ENCODE peak calls at places on chromosomes 11 and 22, in six cellular contexts. I is uterus; E is CD8-positive, alpha-beta memory T cell; H is GM20000; X is stimulated activated CD4-positive, alpha-beta T cell treated with anti-CD3 and anti-CD28 coated beads, Interleukin-4, amount 100 ng/mL, for 1 hour; C is MV-4-11. T is an unnamed sample.

GRCh38 chr11:132119573-132119972 is 749.2 kb downstream of the NTM start:
- DNase-seq in E (no peak), C (no peak), I (no peak), X (no peak), H (no peak), T (no peak)

GRCh38 chr22:45832959-45833580 is 143.9 kb downstream of the WNT7B start:
- DNase-seq in C (no peak), E (no peak), H (no peak), X (no peak), I (no peak), T (no peak)

GRCh38 chr11:65571940-65572339 is 398 bp upstream of the FAM89B start:
- DNase-seq in I (no peak), E (no peak), H (no peak), X (no peak), C (peak; percentile 39), T (no peak)

GRCh38 chr11:36196476-36197099 is 92.6 kb downstream of the COMMD9 start:
- DNase-seq in I (no peak), X (no peak), E (no peak), H (no peak), C (no peak), T (no peak)

GRCh38 chr11:69718147-69718546 is 14.3 kb upstream of the FGF19 start:
- DNase-seq in X (no peak), H (peak; percentile 67), E (no peak), C (peak; percentile 32), I (no peak), T (no peak)

GRCh38 chr11:8650401-8650990 is 32.0 kb downstream of the TRIM66 start:
- DNase-seq in I (no peak), E (no peak), H (no peak), X (no peak), C (no peak), T (no peak)

GRCh38 chr22:50256258-50256862 is 5.1 kb downstream of the MAPK12 start:
- DNase-seq in E (no peak), H (no peak), C (no peak), I (no peak), X (no peak), T (no peak)

GRCh38 chr11:128506384-128506783 is 81.0 kb downstream of the ETS1 start:
- DNase-seq in H (no peak), E (no peak), X (no peak), C (no peak), I (no peak), T (no peak)

GRCh38 chr22:17097701-17098100 is 12.9 kb downstream of the IL17RA start:
- DNase-seq in X (no peak), C (no peak), H (no peak), I (no peak), E (no peak), T (no peak)

GRCh38 chr11:19432370-19433163 is 191.8 kb upstream of the E2F8 start:
- DNase-seq in X (no peak), C (no peak), H (peak; percentile 32), I (no peak), E (no peak), T (no peak)

GRCh38 chr22:31269892-31270574 is 22.3 kb downstream of the PIK3IP1 start:
- DNase-seq in I (no peak), C (no peak), X (no peak), H (no peak), E (no peak), T (no peak)

GRCh38 chr22:20509344-20510047 is 2.1 kb downstream of the MED15 start:
- DNase-seq in C (peak; percentile 94), X (peak; percentile 60), E (peak; percentile 54), I (peak; percentile 66), H (peak; percentile 48), T (peak; percentile 40)

GRCh38 chr11:125236072-125236825 is 71.7 kb downstream of the PKNOX2 start:
- DNase-seq in X (no peak), I (no peak), C (no peak), E (no peak), H (no peak), T (no peak)

GRCh38 chr22:48765595-48765994 is 1062.1 kb downstream of the BRD1 start:
- DNase-seq in H (no peak), E (no peak), C (no peak), I (no peak), X (no peak), T (no peak)

GRCh38 chr11:30960387-30960992 is 374.3 kb upstream of the MPPED2 start:
- DNase-seq in I (no peak), H (peak; percentile 3), E (no peak), C (peak; percentile 16), X (no peak), T (no peak)

GRCh38 chr11:116665523-116665922 is 107.3 kb downstream of the BUD13 start:
- DNase-seq in X (no peak), I (no peak), H (no peak), E (no peak), C (no peak), T (no peak)

GRCh38 chr11:66956689-66957290 is 1.4 kb downstream of the PC start:
- DNase-seq in E (no peak), I (no peak), X (no peak), C (peak; percentile 74), H (peak; percentile 37), T (no peak)

GRCh38 chr11:14065153-14065552 is 102.6 kb downstream of the SPON1 start:
- DNase-seq in C (no peak), E (no peak), X (peak; percentile 17), I (no peak), H (no peak), T (no peak)

GRCh38 chr22:46738961-46739870 is 1.2 kb upstream of the CERK start:
- DNase-seq in I (no peak), E (no peak), C (peak; percentile 67), H (no peak), X (peak; percentile 22), T (peak; percentile 61)

GRCh38 chr11:47532597-47533213 is 20.2 kb downstream of the CELF1 start:
- DNase-seq in C (no peak), H (no peak), X (no peak), E (no peak), I (no peak), T (no peak)

GRCh38 chr11:23570828-23571227 is 710.6 kb upstream of the CCDC179 start:
- DNase-seq in X (no peak), I (no peak), E (no peak), H (no peak), C (no peak), T (no peak)

GRCh38 chr22:24875862-24876506 is 70.0 kb downstream of the SGSM1 start:
- DNase-seq in I (no peak), H (peak; percentile 26), C (peak; percentile 30), X (no peak), E (no peak), T (no peak)

GRCh38 chr22:17272511-17272991 is 53.3 kb upstream of the ADA2 start:
- DNase-seq in E (no peak), H (no peak), X (no peak), C (no peak), I (no peak), T (no peak)

GRCh38 chr11:76690736-76691135 is 20.2 kb upstream of the LRRC32 start:
- DNase-seq in C (peak; percentile 35), I (no peak), H (no peak), X (no peak), E (no peak), T (no peak)

T was measured in natural killer cell.